ENCODE peak calls at places on chromosome 19, in five cellular contexts. M is upper lobe of left lung; Q is cardiac muscle cell; I is effector memory CD4-positive, alpha-beta T cell; R is fibroblast of lung. N is an unnamed sample.
A peak's percentile ranks its signal among the peaks of the same experiment; 100 is the strongest.

GRCh38 chr19:18991050-18991449 is 42.3 kb downstream of the SUGP2 start:
- DNase-seq in M (no peak), Q (peak; percentile 9), I (no peak), R (no peak), N (no peak)

GRCh38 chr19:33111587-33111986 is 20.3 kb upstream of the WDR88 start:
- DNase-seq in M (no peak), Q (no peak), I (no peak), R (no peak), N (no peak)

GRCh38 chr19:28159065-28159464 is 1053.9 kb downstream of the UQCRFS1 start:
- DNase-seq in M (no peak), Q (no peak), I (no peak), R (no peak), N (no peak)

GRCh38 chr19:18290250-18291018 is 9.0 kb upstream of the JUND start:
- DNase-seq in M (peak; percentile 46), Q (no peak), I (peak; percentile 87), R (no peak), N (no peak)

GRCh38 chr19:34507414-34508067 is 26.0 kb downstream of the WTIP start:
- DNase-seq in M (no peak), Q (no peak), I (no peak), R (no peak), N (no peak)

GRCh38 chr19:10258080-10258710 is 6.2 kb downstream of the MRPL4 start:
- DNase-seq in M (no peak), Q (no peak), I (no peak), R (no peak), N (no peak)

GRCh38 chr19:18390075-18390909 is 4.3 kb downstream of the GDF15 start:
- DNase-seq in M (no peak), Q (no peak), I (no peak), R (peak; percentile 53), N (no peak)

GRCh38 chr19:35253316-35254286 is 4.8 kb downstream of the LSR start:
- DNase-seq in M (no peak), Q (no peak), I (no peak), R (no peak), N (no peak)

GRCh38 chr19:54364775-54365257 is at the start of gene LAIR1:
- DNase-seq in M (peak; percentile 66), Q (no peak), I (no peak), R (no peak), N (no peak)

GRCh38 chr19:50723069-50723468 is at the start of gene CLEC11A:
- DNase-seq in M (no peak), Q (no peak), I (no peak), R (peak; percentile 62), N (no peak)

GRCh38 chr19:38429055-38429810 is 3.2 kb upstream of the RASGRP4 start:
- DNase-seq in M (no peak), Q (no peak), I (no peak), R (no peak), N (no peak)

GRCh38 chr19:40223135-40223822 is 3.2 kb downstream of the CCNP start:
- DNase-seq in M (no peak), Q (no peak), I (peak; percentile 19), R (no peak), N (no peak)

GRCh38 chr19:18198374-18198773 is 5.4 kb downstream of the MPV17L2 start:
- DNase-seq in M (no peak), Q (no peak), I (no peak), R (no peak), N (no peak)

GRCh38 chr19:51131780-51132680 is 7.3 kb downstream of the SIGLEC9 start:
- DNase-seq in M (peak; percentile 90), Q (peak; percentile 44), I (no peak), R (peak; percentile 60), N (no peak)

GRCh38 chr19:36838784-36839324 is 667 bp upstream of the ZNF790 start:
- DNase-seq in M (no peak), Q (no peak), I (no peak), R (no peak), N (no peak)

GRCh38 chr19:51799998-51800848 is 5.3 kb downstream of the FPR3 start:
- DNase-seq in M (peak; percentile 41), Q (no peak), I (no peak), R (peak; percentile 85), N (no peak)

GRCh38 chr19:1069009-1069779 is 2.2 kb downstream of the ARHGAP45 start:
- DNase-seq in M (peak; percentile 91), Q (no peak), I (peak; percentile 69), R (no peak), N (no peak)
- H3K4me3 ChIP-seq in M (peak overlapping the region; percentile 48), Q (no peak overlapping the region), I (peak overlapping the region; percentile 94), R (no peak overlapping the region), N (no peak overlapping the region)

DNA sequence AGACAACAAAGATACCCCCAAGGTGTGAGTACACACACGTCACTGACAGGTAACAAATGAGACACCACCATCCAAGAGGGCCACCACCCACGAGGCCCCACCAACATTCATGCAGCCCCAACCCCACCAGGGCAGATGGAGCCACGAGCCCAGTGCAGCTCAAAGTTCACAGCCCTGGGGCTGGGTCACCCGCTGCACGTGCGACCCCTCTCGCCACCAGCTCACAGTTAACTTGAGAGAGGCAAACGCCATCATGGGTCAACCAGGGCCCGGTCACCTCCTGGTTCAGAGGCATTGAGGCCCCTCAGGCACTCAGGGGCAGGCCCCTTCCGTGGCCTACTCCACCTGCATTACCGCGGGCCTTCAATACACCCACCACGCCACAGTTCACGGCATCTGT is 49.8 kb downstream of the EPS15L1 start:
- DNase-seq in M (no peak), Q (no peak), I (no peak), R (no peak), N (no peak)
- H3K4me1 ChIP-seq in M (peaks cover 6% of the 10 kb centered on the region), Q (peaks cover 31% of the 10 kb centered on the region), I (peaks cover 8% of the 10 kb centered on the region), R (no peaks in the 10 kb centered on the region), N (no peaks in the 10 kb centered on the region)

GRCh38 chr19:12379732-12380443 is 14.4 kb upstream of the ZNF442 start:
- DNase-seq in M (no peak), Q (no peak), I (no peak), R (no peak), N (no peak)
- H3K4me3 ChIP-seq in M (no peak overlapping the region), Q (no peak overlapping the region), I (no peak overlapping the region), R (no peak overlapping the region), N (no peak overlapping the region)

GRCh38 chr19:42132851-42133528 is 744 bp upstream of the POU2F2 start:
- DNase-seq in M (peak; percentile 62), Q (peak; percentile 70), I (peak; percentile 76), R (no peak), N (peak; percentile 56)
- H3K4me1 ChIP-seq in M (peaks cover 18% of the 10 kb centered on the region), Q (no peaks in the 10 kb centered on the region), I (peaks cover 52% of the 10 kb centered on the region), R (peaks cover 15% of the 10 kb centered on the region), N (no peaks in the 10 kb centered on the region)

GRCh38 chr19:49398931-49399330 is 10.9 kb downstream of the KASH5 start:
- DNase-seq in M (no peak), Q (no peak), I (no peak), R (no peak), N (no peak)

GRCh38 chr19:49400034-49400433 is 12.0 kb downstream of the KASH5 start:
- DNase-seq in M (peak; percentile 69), Q (no peak), I (no peak), R (peak; percentile 9), N (no peak)

GRCh38 chr19:49407482-49408015 is 15.7 kb downstream of the PTH2 start:
- DNase-seq in M (no peak), Q (no peak), I (no peak), R (no peak), N (no peak)

GRCh38 chr19:49407079-49407478 is 16.2 kb downstream of the PTH2 start:
- DNase-seq in M (no peak), Q (no peak), I (no peak), R (no peak), N (no peak)

GRCh38 chr19:49403404-49404187 is 15.5 kb downstream of the KASH5 start:
- DNase-seq in M (no peak), Q (peak; percentile 84), I (no peak), R (no peak), N (no peak)
- H3K4me3 ChIP-seq in M (no peak overlapping the region), Q (no peak overlapping the region), I (no peak overlapping the region), R (no peak overlapping the region), N (no peak overlapping the region)

DNA sequence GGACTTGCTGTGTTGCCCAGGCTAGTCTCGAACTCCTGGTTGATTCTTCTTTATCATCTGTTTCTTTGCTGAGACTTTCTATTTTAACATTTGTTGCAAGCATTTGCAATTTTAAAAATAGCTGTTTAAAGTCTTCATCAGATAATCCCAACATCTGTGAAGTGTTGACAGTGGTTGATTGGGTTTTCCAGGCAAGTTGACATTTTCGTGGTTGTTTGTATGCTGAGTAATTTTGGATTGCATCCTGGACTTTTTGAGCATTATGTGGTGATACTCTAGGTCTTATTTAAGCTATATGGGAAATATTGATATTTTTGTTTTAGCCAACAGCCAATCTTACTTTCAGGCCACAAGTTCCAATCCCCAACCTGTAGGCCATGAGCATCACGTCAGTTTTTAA is 25.1 kb downstream of the AP1M1 start:
- DNase-seq in M (no peak), Q (no peak), I (no peak), R (peak; percentile 70), N (no peak)
- H3K4me1 ChIP-seq in M (no peaks in the 10 kb centered on the region), Q (no peaks in the 10 kb centered on the region), I (no peaks in the 10 kb centered on the region), R (no peaks in the 10 kb centered on the region), N (no peaks in the 10 kb centered on the region)

GRCh38 chr19:2277138-2277537 is 4.8 kb downstream of the PEAK3 start:
- DNase-seq in M (no peak), Q (no peak), I (no peak), R (no peak), N (no peak)
- H3K4me3 ChIP-seq in M (no peak overlapping the region), Q (no peak overlapping the region), I (no peak overlapping the region), R (no peak overlapping the region), N (no peak overlapping the region)

DNA sequence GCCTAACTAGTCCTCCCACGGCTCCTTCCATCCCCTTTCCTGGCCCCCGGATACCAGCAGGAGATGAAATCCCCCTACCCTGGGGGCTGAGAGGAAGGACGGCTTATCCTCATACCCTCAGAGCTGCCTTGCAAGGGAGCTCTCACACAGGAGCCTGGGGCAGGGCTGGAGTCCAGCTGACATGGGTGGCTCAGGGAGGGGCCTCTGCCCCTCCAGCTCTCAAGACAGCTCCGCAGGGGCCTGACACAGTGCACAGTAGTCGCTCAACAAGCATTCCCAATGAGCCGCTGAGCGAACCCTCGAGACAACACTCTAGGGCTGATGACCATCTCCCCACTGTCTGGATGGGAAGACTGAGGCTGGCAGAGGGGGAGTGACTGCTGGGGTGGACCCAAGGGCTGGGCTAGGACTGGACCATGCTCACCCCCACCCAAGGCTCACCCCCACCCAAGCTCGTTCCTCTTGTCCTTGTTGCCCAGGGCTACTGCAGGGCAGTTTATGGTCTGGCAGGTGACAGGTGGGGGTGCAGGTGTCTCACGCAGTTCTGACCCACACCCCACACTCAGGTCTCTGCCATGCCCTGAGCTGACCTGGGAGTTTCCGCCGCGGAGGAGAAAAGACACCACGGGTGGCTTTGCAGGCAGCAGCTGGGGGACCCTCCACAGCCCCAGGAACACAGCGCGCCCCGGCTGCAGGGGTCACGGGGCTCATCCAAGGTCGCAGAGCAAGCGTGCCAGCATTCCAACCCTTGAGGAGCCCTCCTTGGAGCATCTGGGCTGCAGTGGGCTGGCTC is 3.9 kb downstream of the ZBTB7A start:
- DNase-seq in M (no peak), Q (no peak), I (no peak), R (no peak), N (no peak)
- H3K4me1 ChIP-seq in M (peaks cover 70% of the 10 kb centered on the region), Q (peaks cover 3% of the 10 kb centered on the region), I (peaks cover 69% of the 10 kb centered on the region), R (peaks cover 52% of the 10 kb centered on the region), N (peaks cover 54% of the 10 kb centered on the region)